ENCODE peak calls at places on chromosomes 16 and 17, in seven cellular contexts. V is IMR-90, F is fibroblast of mammary gland, H is AG04450, L is adrenal gland, W is heart left ventricle, I is brain microvascular endothelial cell. T is an unnamed sample.

GRCh38 chr17:28750178-28751047 is 6.6 kb downstream of the TRAF4 start:
- DNase-seq in W (peak; percentile 94), F (peak; percentile 91), V (peak; percentile 90), L (peak; percentile 97), H (peak; percentile 88), I (peak; percentile 92), T (peak; percentile 96)

GRCh38 chr17:20310481-20310880 is 156.9 kb downstream of the LGALS9B start:
- DNase-seq in I (no peak), H (no peak), V (no peak), F (no peak), L (no peak), W (no peak), T (no peak)

GRCh38 chr16:59635674-59636073 is 901.6 kb upstream of the GOT2 start:
- DNase-seq in L (no peak), W (no peak), I (peak; percentile 68), F (peak; percentile 14), V (peak; percentile 65), H (no peak), T (peak; percentile 86)

GRCh38 chr16:55668337-55669281 is 12.8 kb downstream of the SLC6A2 start:
- DNase-seq in I (peak; percentile 10), F (peak; percentile 26), H (no peak), L (peak; percentile 48), W (no peak), V (peak; percentile 5), T (peak; percentile 24)

GRCh38 chr16:53773150-53773846 is 69.3 kb downstream of the FTO start:
- DNase-seq in W (peak; percentile 25), I (peak; percentile 73), L (peak; percentile 53), F (peak; percentile 79), V (peak; percentile 79), H (peak; percentile 33), T (peak; percentile 84)

GRCh38 chr16:48972236-48972635 is 309.4 kb downstream of the CBLN1 start:
- DNase-seq in V (no peak), L (no peak), F (no peak), H (no peak), W (no peak), I (no peak), T (no peak)

GRCh38 chr17:40191237-40192208 is 14.3 kb downstream of the RAPGEFL1 start:
- DNase-seq in L (peak; percentile 85), V (peak; percentile 76), I (peak; percentile 68), W (peak; percentile 79), H (no peak), F (peak; percentile 81), T (peak; percentile 94)

GRCh38 chr17:45732926-45733505 is 51.1 kb upstream of the CRHR1 start:
- DNase-seq in I (no peak), W (peak; percentile 37), F (no peak), L (no peak), V (no peak), H (no peak), T (no peak)

GRCh38 chr17:1511290-1511689 is 5.1 kb downstream of the INPP5K start:
- DNase-seq in L (no peak), F (no peak), I (no peak), H (no peak), V (no peak), W (peak; percentile 71), T (no peak)

GRCh38 chr16:68995011-68995504 is 110.4 kb upstream of the HAS3 start:
- DNase-seq in V (peak; percentile 58), L (no peak), H (no peak), W (no peak), F (peak; percentile 55), I (peak; percentile 69), T (peak; percentile 57)
- TF ChIP-seq CTCF in V (peak; percentile 39), L (peak; percentile 27), H (peak; percentile 46), W (peak; percentile 39), F (peak; percentile 46), I (peak; percentile 55), T (peak; percentile 23)

GRCh38 chr16:15830832-15831451 is 25.9 kb downstream of the MYH11 start:
- DNase-seq in H (no peak), F (no peak), L (no peak), V (no peak), I (no peak), W (no peak), T (no peak)

GRCh38 chr16:15825750-15826305 is 31.0 kb downstream of the MYH11 start:
- DNase-seq in W (no peak), F (no peak), L (no peak), V (no peak), I (no peak), H (no peak), T (no peak)

GRCh38 chr16:15829460-15829859 is 27.4 kb downstream of the MYH11 start:
- DNase-seq in I (no peak), F (peak; percentile 0), V (peak; percentile 68), H (peak; percentile 44), L (peak; percentile 50), W (peak; percentile 54), T (no peak)

GRCh38 chr16:15827299-15827698 is 29.5 kb downstream of the MYH11 start:
- DNase-seq in W (no peak), F (no peak), H (no peak), I (no peak), V (no peak), L (no peak), T (no peak)

GRCh38 chr16:15827709-15828343 is 29.0 kb downstream of the MYH11 start:
- DNase-seq in V (no peak), I (no peak), H (no peak), L (no peak), W (no peak), F (no peak), T (no peak)
- H3K4me3 ChIP-seq in V (no peak overlapping the region), I (no peak overlapping the region), H (no peak overlapping the region), L (no peak overlapping the region), W (no peak overlapping the region), F (no peak overlapping the region), T (no peak overlapping the region)

GRCh38 chr16:81598083-81598482 is 153.5 kb downstream of the CMIP start:
- DNase-seq in I (no peak), L (no peak), V (no peak), W (no peak), H (no peak), F (no peak), T (no peak)
- TF ChIP-seq CTCF in I (peak; percentile 41), L (no peak), V (no peak), W (no peak), H (no peak), F (no peak), T (no peak)

GRCh38 chr17:2580156-2580555 is 13.3 kb upstream of the PAFAH1B1 start:
- DNase-seq in W (no peak), V (no peak), L (no peak), F (no peak), I (no peak), H (no peak), T (no peak)
- H3K4me3 ChIP-seq in W (no peak overlapping the region), V (no peak overlapping the region), L (no peak overlapping the region), F (no peak overlapping the region), I (no peak overlapping the region), H (no peak overlapping the region), T (no peak overlapping the region)

GRCh38 chr16:4803479-4804243 is 1.2 kb upstream of the ROGDI start:
- DNase-seq in V (no peak), F (no peak), L (no peak), I (no peak), W (no peak), H (no peak), T (peak; percentile 9)

GRCh38 chr16:4801051-4801961 is 1.1 kb downstream of the ROGDI start:
- DNase-seq in W (peak; percentile 24), F (no peak), H (no peak), I (no peak), V (no peak), L (no peak), T (no peak)

GRCh38 chr16:4801962-4802658 is at the start of gene ROGDI:
- DNase-seq in V (peak; percentile 12), W (peak; percentile 91), H (no peak), I (peak; percentile 53), L (peak; percentile 91), F (no peak), T (peak; percentile 58)

GRCh38 chr16:4800290-4801041 is 2.0 kb downstream of the ROGDI start:
- DNase-seq in V (no peak), L (peak; percentile 89), F (no peak), W (peak; percentile 81), H (no peak), I (no peak), T (no peak)

GRCh38 chr16:4802659-4803287 is 340 bp upstream of the ROGDI start:
- DNase-seq in H (peak; percentile 79), F (peak; percentile 87), I (peak; percentile 91), W (peak; percentile 95), V (peak; percentile 88), L (peak; percentile 93), T (peak; percentile 89)
- TF ChIP-seq CTCF in H (no peak), F (no peak), I (peak; percentile 3), W (peak; percentile 53), V (no peak), L (peak; percentile 42), T (no peak)

DNA sequence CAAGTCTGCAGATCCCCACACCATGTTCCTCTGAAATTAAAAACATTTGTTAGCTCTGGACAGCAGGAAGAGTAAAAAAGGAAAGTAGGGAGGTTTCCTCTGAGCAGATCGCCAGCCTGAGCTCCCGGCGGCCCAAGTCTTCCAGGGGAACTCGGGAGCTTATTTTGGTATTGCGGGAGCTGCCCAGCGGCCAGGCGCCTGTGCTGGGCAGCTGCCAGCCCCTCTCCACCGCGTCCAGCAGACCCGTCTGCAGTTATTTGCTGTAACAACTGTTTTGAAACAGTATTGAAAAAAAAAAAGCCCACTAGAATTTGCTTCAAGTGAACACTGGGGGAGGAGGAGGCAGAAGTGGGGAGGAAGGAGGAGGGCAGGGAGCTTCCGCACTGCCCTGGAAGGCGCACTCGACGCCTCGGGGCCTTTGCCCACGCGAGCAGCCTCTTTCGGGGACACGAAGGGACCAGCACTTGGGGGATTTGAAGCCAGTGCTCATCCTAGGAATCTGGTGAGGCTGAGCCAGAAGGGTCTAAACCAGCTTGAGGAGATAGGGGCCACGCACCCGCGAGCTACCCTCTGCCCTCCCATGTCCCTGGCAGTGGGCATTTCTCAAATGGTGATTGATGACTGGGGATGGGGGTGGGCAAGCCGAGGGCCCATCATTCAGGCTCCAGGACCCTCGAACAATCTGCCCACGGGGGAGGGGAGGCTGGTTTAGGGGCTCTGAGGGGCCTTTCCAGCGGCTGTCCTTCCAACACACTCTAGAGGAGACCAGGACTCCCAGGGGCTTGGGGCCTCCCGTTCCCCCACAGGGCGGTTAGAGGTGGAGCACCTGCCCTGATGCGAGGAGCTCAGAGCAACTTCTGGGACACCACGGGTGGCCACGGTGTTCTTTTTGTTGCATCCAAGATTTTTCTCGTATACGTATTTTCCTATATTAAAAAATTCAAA is 3.0 kb upstream of the BAHCC1 start:
- DNase-seq in I (no peak), V (peak; percentile 52), W (peak; percentile 65), L (peak; percentile 62), H (no peak), F (peak; percentile 60), T (peak; percentile 61)
- H3K4me3 ChIP-seq in I (peak overlapping the region; percentile 63), V (peak overlapping the region; percentile 47), W (peak overlapping the region; percentile 85), L (no peak overlapping the region), H (peak overlapping the region; percentile 63), F (peak overlapping the region; percentile 52), T (peak overlapping the region; percentile 69)

DNA sequence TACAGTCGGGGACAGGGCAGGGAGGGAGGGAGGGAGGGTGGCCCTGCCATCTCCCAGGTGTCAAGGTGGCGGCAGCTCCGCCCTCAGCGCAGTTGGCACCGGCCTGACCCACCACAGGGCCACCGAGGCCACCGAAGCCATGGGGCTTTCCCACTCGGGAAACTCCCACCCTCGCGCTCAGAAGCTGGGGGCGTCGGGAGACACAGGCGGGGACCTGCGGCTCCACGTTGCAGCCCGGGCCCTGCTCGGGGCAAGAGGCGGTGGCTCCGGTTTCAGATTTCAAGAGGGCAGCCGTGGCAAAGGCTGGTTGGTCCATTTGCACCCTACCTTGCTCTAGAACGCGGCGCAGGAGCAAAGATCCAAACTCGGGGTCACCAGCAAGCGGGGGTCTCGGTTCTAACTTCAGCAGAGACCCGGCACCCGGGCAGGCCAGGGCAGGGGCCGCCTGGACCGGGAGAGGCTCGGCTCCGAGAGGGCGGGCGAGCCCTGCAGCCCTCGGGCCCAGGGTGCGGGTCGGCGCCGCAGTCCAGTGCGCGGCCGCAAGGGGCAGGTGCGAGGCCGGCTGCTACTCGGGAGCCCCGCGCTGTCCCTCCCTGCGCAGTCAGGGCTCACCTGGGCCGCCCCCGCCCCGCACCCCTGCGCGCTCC is 412 bp downstream of the CYB561 start:
- DNase-seq in V (no peak), F (no peak), W (peak; percentile 39), I (no peak), L (peak; percentile 60), H (no peak), T (peak; percentile 68)
- TF ChIP-seq CTCF in V (peak; percentile 41), F (no peak), W (peak; percentile 64), I (peak; percentile 39), L (peak; percentile 74), H (peak; percentile 37), T (peak; percentile 32)

T was measured in foreskin fibroblast.